ENCODE peak calls at places on chromosomes 7 and 10, in four cellular contexts. Q is AG08396; V is activated CD4-positive, alpha-beta T cell treated with anti-CD3 and anti-CD28 coated beads for 36 hours; J is ovary. O is an unnamed sample.

GRCh38 chr10:34186740-34187139 is 628.4 kb downstream of the PARD3 start:
- DNase-seq in Q (no peak), V (no peak), J (no peak), O (no peak)

GRCh38 chr10:84541289-84541637 is 212.9 kb downstream of the CCSER2 start:
- DNase-seq in Q (no peak), V (no peak), J (no peak), O (no peak)

GRCh38 chr10:101055416-101055815 is 6.4 kb upstream of the KAZALD1 start:
- DNase-seq in Q (no peak), V (no peak), J (no peak), O (no peak)

GRCh38 chr10:132400041-132400546 is 3.1 kb downstream of the PWWP2B start:
- DNase-seq in Q (no peak), V (no peak), J (peak), O (no peak)

GRCh38 chr7:148288592-148289151 is 301.9 kb upstream of the C7orf33 start:
- DNase-seq in Q (no peak), V (no peak), J (no peak), O (no peak)

GRCh38 chr10:106898441-106898840 is 266.1 kb downstream of the SORCS1 start:
- DNase-seq in Q (no peak), V (no peak), J (no peak), O (no peak)

GRCh38 chr7:134865001-134865845 is 85.8 kb downstream of the CALD1 start:
- DNase-seq in Q (no peak), V (peak), J (no peak), O (no peak)

GRCh38 chr10:103373544-103373943 is 5.8 kb downstream of the TAF5 start:
- DNase-seq in Q (no peak), V (no peak), J (no peak), O (no peak)

GRCh38 chr7:30231271-30231670 is 53.1 kb upstream of the ZNRF2 start:
- DNase-seq in Q (no peak), V (no peak), J (no peak), O (no peak)

GRCh38 chr10:36063396-36063795 is 421.3 kb upstream of the FZD8 start:
- DNase-seq in Q (no peak), V (no peak), J (no peak), O (no peak)

GRCh38 chr7:151769189-151769821 is 107.6 kb downstream of the PRKAG2 start:
- DNase-seq in Q (no peak), V (peak), J (no peak), O (no peak)

GRCh38 chr7:48298779-48299178 is 127.5 kb downstream of the ABCA13 start:
- DNase-seq in Q (peak), V (peak), J (no peak), O (no peak)

GRCh38 chr10:87565010-87565409 is 60.3 kb downstream of the MINPP1 start:
- DNase-seq in Q (no peak), V (no peak), J (no peak), O (no peak)

GRCh38 chr10:101653536-101653935 is 41.4 kb downstream of the FBXW4 start:
- DNase-seq in Q (no peak), V (no peak), J (no peak), O (no peak)

GRCh38 chr10:1361411-1362105 is 305.4 kb downstream of the WDR37 start:
- DNase-seq in Q (no peak), V (no peak), J (no peak), O (no peak)

GRCh38 chr10:15857001-15857608 is 3.2 kb downstream of the MINDY3 start:
- DNase-seq in Q (no peak), V (no peak), J (no peak), O (no peak)

GRCh38 chr10:50275650-50276235 is 24.4 kb upstream of the ASAH2 start:
- DNase-seq in Q (peak), V (peak), J (no peak), O (peak)

GRCh38 chr10:76251773-76252617 is 820.6 kb downstream of the LRMDA start:
- DNase-seq in Q (peak), V (no peak), J (peak), O (peak)

GRCh38 chr10:60032723-60033122 is 126.4 kb upstream of the CCDC6 start:
- DNase-seq in Q (peak), V (peak), J (no peak), O (peak)

GRCh38 chr7:149050941-149051340 is 22.6 kb upstream of the PDIA4 start:
- DNase-seq in Q (no peak), V (no peak), J (no peak), O (no peak)

GRCh38 chr10:47378606-47379444 is 5.3 kb downstream of the ZNF488 start:
- DNase-seq in Q (peak), V (no peak), J (no peak), O (no peak)

GRCh38 chr7:157046681-157047080 is 36.2 kb upstream of the MNX1 start:
- DNase-seq in Q (peak), V (no peak), J (no peak), O (peak)

GRCh38 chr7:152998440-152998839 is 238.9 kb downstream of the ACTR3B start:
- DNase-seq in Q (no peak), V (no peak), J (no peak), O (no peak)

GRCh38 chr10:101310528-101311439 is 43.2 kb upstream of the BTRC start:
- DNase-seq in Q (no peak), V (peak), J (peak), O (no peak)

GRCh38 chr7:98568891-98569290 is 48.2 kb upstream of the NPTX2 start:
- DNase-seq in Q (no peak), V (no peak), J (no peak), O (no peak)

GRCh38 chr10:75042292-75042974 is 69.0 kb upstream of the SAMD8 start:
- DNase-seq in Q (peak), V (peak), J (no peak), O (no peak)

GRCh38 chr7:29408841-29409243 is 154.8 kb upstream of the PRR15 start:
- DNase-seq in Q (peak), V (peak), J (no peak), O (peak)

GRCh38 chr10:75202321-75203096 is 8.1 kb upstream of the VDAC2 start:
- DNase-seq in Q (peak), V (no peak), J (peak), O (no peak)

GRCh38 chr7:47492720-47493119 is 89.2 kb downstream of the TNS3 start:
- DNase-seq in Q (no peak), V (no peak), J (peak), O (no peak)

GRCh38 chr7:11665381-11665780 is 166.6 kb downstream of the THSD7A start:
- DNase-seq in Q (no peak), V (no peak), J (no peak), O (no peak)